ENCODE peak calls at places on chromosomes 5 and 9, in six cellular contexts. W is A549, M is pancreas, F is mucosa of descending colon, Z is prostate gland, A is left ventricle myocardium inferior. V is an unnamed sample. For H3K4me1, the result is how much of the 10 kb centered on the place peaks cover.

GRCh38 chr9:37953204-37953774 is 49.4 kb upstream of the SLC25A51 start:
- DNase-seq in W (no peak), M (no peak), F (no peak), Z (no peak), A (no peak), V (no peak)

GRCh38 chr5:174987443-174988012 is 263.1 kb downstream of the MSX2 start:
- DNase-seq in W (no peak), M (no peak), F (no peak), Z (no peak), A (no peak), V (no peak)

GRCh38 chr5:135458921-135459331 is 6.8 kb upstream of the TIFAB start:
- DNase-seq in W (peak), M (no peak), F (peak), Z (no peak), A (no peak), V (peak)

GRCh38 chr9:105355810-105356209 is 92.0 kb upstream of the FSD1L start:
- DNase-seq in W (peak), M (no peak), F (peak), Z (no peak), A (no peak), V (no peak)

GRCh38 chr5:126615286-126615685 is 14.5 kb downstream of the PHAX start:
- DNase-seq in W (no peak), M (no peak), F (no peak), Z (no peak), A (no peak), V (no peak)

GRCh38 chr5:132081458-132081857 is 7.9 kb downstream of the CSF2 start:
- DNase-seq in W (no peak), M (no peak), F (no peak), Z (no peak), A (no peak), V (no peak)

GRCh38 chr9:117720555-117720954 is 16.4 kb downstream of the TLR4 start:
- DNase-seq in W (no peak), M (no peak), F (no peak), Z (no peak), A (peak), V (no peak)

GRCh38 chr5:97266576-97266975 is 83.5 kb upstream of the RIOK2 start:
- DNase-seq in W (no peak), M (no peak), F (peak), Z (no peak), A (peak), V (no peak)

GRCh38 chr9:117825609-117826347 is 121.6 kb downstream of the TLR4 start:
- DNase-seq in W (no peak), M (no peak), F (peak), Z (no peak), A (no peak), V (no peak)

GRCh38 chr5:97752871-97753270 is 569.8 kb upstream of the RIOK2 start:
- DNase-seq in W (no peak), M (no peak), F (no peak), Z (no peak), A (no peak), V (no peak)

GRCh38 chr5:39005566-39006232 is 68.5 kb downstream of the RICTOR start:
- DNase-seq in W (peak), M (no peak), F (no peak), Z (no peak), A (no peak), V (no peak)

GRCh38 chr9:114060070-114060469 is 18.0 kb downstream of the AMBP start:
- DNase-seq in W (no peak), M (no peak), F (no peak), Z (no peak), A (no peak), V (no peak)

DNA sequence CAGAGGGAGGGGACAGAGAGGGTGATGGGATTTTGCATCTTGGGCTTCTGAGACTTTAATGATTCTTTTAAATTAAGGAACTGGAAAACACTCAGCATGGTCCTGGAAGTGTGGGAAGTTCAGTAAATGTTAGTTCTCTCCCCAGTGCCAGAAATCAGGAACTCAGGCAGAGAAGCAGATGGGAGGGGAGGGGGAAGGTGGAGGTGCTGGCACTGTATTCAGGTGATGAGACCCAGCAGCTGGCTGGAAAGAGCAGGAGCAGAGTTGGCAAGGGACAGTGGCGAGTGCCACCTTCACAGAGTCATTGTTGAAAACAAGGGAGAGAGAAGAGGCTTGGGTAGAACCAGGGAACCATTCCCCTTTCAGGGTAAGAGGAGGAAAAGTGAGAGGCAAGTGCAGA is 46.9 kb downstream of the ARHGAP26 start:
- DNase-seq in W (no peak), M (no peak), F (no peak), Z (no peak), A (no peak), V (no peak)
- H3K4me1 ChIP-seq in W (half or more), M (under half), F (under half), Z (under half), A (half or more), V (under half)

GRCh38 chr9:104279535-104280215 is 185.6 kb downstream of the SMC2 start:
- DNase-seq in W (no peak), M (no peak), F (no peak), Z (no peak), A (no peak), V (no peak)
- TF ChIP-seq CTCF in W (no peak), M (no peak), F (no peak), Z (no peak), A (no peak), V (no peak)

GRCh38 chr9:89467278-89467625 is 30.7 kb downstream of the SEMA4D start:
- DNase-seq in W (no peak), M (no peak), F (no peak), Z (no peak), A (no peak), V (no peak)
- H3K4me3 ChIP-seq in W (no peak), M (no peak), F (no peak), Z (no peak), A (no peak), V (no peak)

GRCh38 chr5:141810702-141811101 is 67.5 kb downstream of the PCDH1 start:
- DNase-seq in W (no peak), M (no peak), F (no peak), Z (no peak), A (no peak), V (no peak)
- H3K4me1 ChIP-seq in W (under half), M (under half), F (under half), Z (under half), A (half or more), V (under half)

GRCh38 chr9:124365045-124365444 is 50.2 kb downstream of the PSMB7 start:
- DNase-seq in W (no peak), M (no peak), F (no peak), Z (no peak), A (no peak), V (no peak)
- TF ChIP-seq CTCF in W (no peak), M (no peak), F (no peak), Z (no peak), A (no peak), V (no peak)

GRCh38 chr9:121367651-121368510 is 2.2 kb downstream of the STOM start:
- DNase-seq in W (peak), M (no peak), F (no peak), Z (no peak), A (no peak), V (no peak)
- H3K4me3 ChIP-seq in W (peak), M (no peak), F (no peak), Z (peak), A (peak), V (peak)

GRCh38 chr9:2764371-2764770 is 47.1 kb downstream of the KCNV2 start:
- DNase-seq in W (no peak), M (no peak), F (peak), Z (no peak), A (no peak), V (no peak)
- H3K4me1 ChIP-seq in W (under half), M (under half), F (under half), Z (under half), A (under half), V (under half)

GRCh38 chr5:153358315-153358976 is 132.0 kb upstream of the GRIA1 start:
- DNase-seq in W (no peak), M (no peak), F (no peak), Z (no peak), A (no peak), V (no peak)

GRCh38 chr5:153357493-153358112 is 132.9 kb upstream of the GRIA1 start:
- DNase-seq in W (no peak), M (no peak), F (no peak), Z (no peak), A (no peak), V (no peak)

GRCh38 chr5:153350192-153350883 is 140.1 kb upstream of the GRIA1 start:
- DNase-seq in W (no peak), M (no peak), F (no peak), Z (no peak), A (no peak), V (no peak)

GRCh38 chr5:153352685-153353219 is 137.7 kb upstream of the GRIA1 start:
- DNase-seq in W (no peak), M (no peak), F (no peak), Z (no peak), A (no peak), V (no peak)
- TF ChIP-seq CTCF in W (no peak), M (no peak), F (no peak), Z (no peak), A (no peak), V (no peak)

GRCh38 chr9:134531251-134531970 is 110.2 kb upstream of the COL5A1 start:
- DNase-seq in W (no peak), M (no peak), F (no peak), Z (no peak), A (no peak), V (no peak)

GRCh38 chr9:134526798-134527492 is 114.7 kb upstream of the COL5A1 start:
- DNase-seq in W (no peak), M (no peak), F (no peak), Z (no peak), A (no peak), V (no peak)

GRCh38 chr9:134533850-134534585 is 107.6 kb upstream of the COL5A1 start:
- DNase-seq in W (no peak), M (no peak), F (no peak), Z (no peak), A (peak), V (no peak)

GRCh38 chr9:134532084-134532483 is 109.5 kb upstream of the COL5A1 start:
- DNase-seq in W (no peak), M (no peak), F (no peak), Z (no peak), A (no peak), V (no peak)

GRCh38 chr9:134530724-134531123 is 110.9 kb upstream of the COL5A1 start:
- DNase-seq in W (no peak), M (no peak), F (no peak), Z (no peak), A (no peak), V (no peak)
- H3K4me3 ChIP-seq in W (no peak), M (no peak), F (no peak), Z (no peak), A (no peak), V (no peak)